ENCODE peak calls at places on chromosome 5, in four cellular contexts. One of them, this sample, is unnamed.

GRCh38 chr5:172958268-172959046 is 767 bp upstream of the RPL26L1 start:
- DNase-seq in prostate gland: peak; percentile 47
- DNase-seq in BE2C: peak; percentile 76
- DNase-seq in esophagus squamous epithelium: peak; percentile 20
- DNase-seq in this sample: no peak

GRCh38 chr5:144368556-144368955 is 197.9 kb downstream of the KCTD16 start:
- DNase-seq in prostate gland: no peak
- DNase-seq in BE2C: no peak
- DNase-seq in esophagus squamous epithelium: no peak
- DNase-seq in this sample: no peak

GRCh38 chr5:121366515-121366914 is 485.2 kb upstream of the FTMT start:
- DNase-seq in prostate gland: no peak
- DNase-seq in BE2C: no peak
- DNase-seq in esophagus squamous epithelium: no peak
- DNase-seq in this sample: peak; percentile 16

GRCh38 chr5:142847898-142848790 is 78.0 kb downstream of the ARHGAP26 start:
- DNase-seq in prostate gland: no peak
- DNase-seq in BE2C: no peak
- DNase-seq in esophagus squamous epithelium: no peak
- DNase-seq in this sample: no peak

GRCh38 chr5:5252106-5252505 is 112.0 kb downstream of the ADAMTS16 start:
- DNase-seq in prostate gland: no peak
- DNase-seq in BE2C: no peak
- DNase-seq in esophagus squamous epithelium: no peak
- DNase-seq in this sample: no peak

GRCh38 chr5:180395540-180396274 is 42.6 kb upstream of the GFPT2 start:
- DNase-seq in prostate gland: no peak
- DNase-seq in BE2C: no peak
- DNase-seq in esophagus squamous epithelium: no peak
- DNase-seq in this sample: no peak

GRCh38 chr5:79416499-79416898 is 97.4 kb downstream of the HOMER1 start:
- DNase-seq in prostate gland: no peak
- DNase-seq in BE2C: no peak
- DNase-seq in esophagus squamous epithelium: no peak
- DNase-seq in this sample: peak; percentile 15

GRCh38 chr5:37641933-37642332 is 197.9 kb downstream of the GDNF start:
- DNase-seq in prostate gland: no peak
- DNase-seq in BE2C: no peak
- DNase-seq in esophagus squamous epithelium: no peak
- DNase-seq in this sample: no peak

GRCh38 chr5:80125022-80125961 is 90.1 kb downstream of the THBS4 start:
- DNase-seq in prostate gland: no peak
- DNase-seq in BE2C: no peak
- DNase-seq in esophagus squamous epithelium: no peak
- DNase-seq in this sample: no peak

GRCh38 chr5:139765409-139766217 is 30.0 kb upstream of the PSD2 start:
- DNase-seq in prostate gland: peak; percentile 49
- DNase-seq in BE2C: peak; percentile 84
- DNase-seq in esophagus squamous epithelium: no peak
- DNase-seq in this sample: no peak

GRCh38 chr5:149438711-149439132 is 59.6 kb upstream of the IL17B start:
- DNase-seq in prostate gland: no peak
- DNase-seq in BE2C: no peak
- DNase-seq in esophagus squamous epithelium: no peak
- DNase-seq in this sample: no peak

GRCh38 chr5:149441194-149441753 is 62.2 kb upstream of the IL17B start:
- DNase-seq in prostate gland: no peak
- DNase-seq in BE2C: no peak
- DNase-seq in esophagus squamous epithelium: no peak
- DNase-seq in this sample: no peak

GRCh38 chr5:149438281-149438680 is 59.2 kb upstream of the IL17B start:
- DNase-seq in prostate gland: no peak
- DNase-seq in BE2C: no peak
- DNase-seq in esophagus squamous epithelium: no peak
- DNase-seq in this sample: no peak

GRCh38 chr5:149441986-149442385 is 62.9 kb upstream of the IL17B start:
- DNase-seq in prostate gland: no peak
- DNase-seq in BE2C: no peak
- DNase-seq in esophagus squamous epithelium: no peak
- DNase-seq in this sample: no peak

DNA sequence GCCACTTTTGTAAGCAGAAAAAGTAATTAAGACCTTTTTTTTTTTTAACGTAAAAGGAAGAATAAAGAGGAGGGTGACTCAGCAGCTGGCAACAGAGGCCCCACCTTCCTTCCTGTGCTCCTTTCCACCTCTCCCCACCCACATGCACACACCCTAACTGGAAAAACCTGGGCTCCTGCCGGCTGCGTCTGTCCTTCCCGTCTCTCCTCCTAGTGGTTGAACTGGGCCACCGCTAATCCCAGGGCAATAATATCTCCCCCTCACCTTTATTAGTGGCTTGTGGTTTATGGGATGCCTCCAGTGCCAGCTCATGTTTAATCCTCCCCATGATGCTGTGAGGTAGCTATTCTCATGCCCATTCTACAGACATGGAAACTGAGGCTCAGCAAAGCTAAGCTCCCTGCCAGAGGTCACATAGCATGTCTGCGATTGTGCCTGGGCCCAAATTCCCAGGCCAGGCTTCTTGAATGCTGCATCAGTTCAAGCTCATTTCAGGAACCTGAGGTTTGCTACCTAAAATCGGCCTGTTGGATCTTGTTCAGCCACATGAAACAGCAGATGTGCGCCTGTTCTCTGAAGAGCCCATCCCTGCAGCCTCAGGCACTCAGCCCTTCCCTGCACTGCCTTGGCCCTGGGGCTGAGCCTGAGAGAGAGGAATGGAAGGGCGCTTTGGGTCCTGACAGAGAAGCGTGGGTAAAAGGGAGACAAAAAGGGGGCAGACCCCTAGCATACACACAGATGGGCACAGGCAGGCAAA is 61.0 kb upstream of the IL17B start:
- DNase-seq in prostate gland: peak; percentile 91
- DNase-seq in BE2C: peak; percentile 46
- DNase-seq in esophagus squamous epithelium: no peak
- DNase-seq in this sample: no peak
- TF ChIP-seq CTCF in prostate gland: peak; percentile 73
- TF ChIP-seq CTCF in BE2C: peak; percentile 44
- TF ChIP-seq CTCF in esophagus squamous epithelium: peak; percentile 82
- TF ChIP-seq CTCF in this sample: peak; percentile 41

DNA sequence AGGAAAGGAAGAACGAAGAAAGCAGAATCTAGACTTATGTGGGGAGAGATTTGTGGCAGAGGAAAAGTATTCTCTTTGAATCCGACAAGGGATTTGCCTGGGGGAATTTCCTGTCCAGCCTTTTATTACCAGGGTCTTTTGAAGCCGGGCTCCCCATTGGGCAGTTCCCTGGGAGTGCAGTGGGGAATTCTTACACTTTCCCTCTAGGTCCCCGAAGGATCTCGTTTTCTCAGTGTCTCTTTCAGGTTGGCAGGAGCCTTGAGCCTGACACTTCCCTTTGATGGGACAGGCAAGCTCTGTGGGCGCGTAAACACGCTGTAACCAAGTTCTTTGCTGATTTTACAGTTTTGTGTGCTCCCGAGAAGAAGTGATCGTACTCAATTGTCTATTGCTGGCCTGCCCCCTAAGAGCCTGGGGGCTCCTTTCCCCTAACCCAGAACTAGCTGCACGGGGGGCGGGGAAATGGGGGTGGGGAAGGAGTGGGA is 582 bp upstream of the VCAN start:
- DNase-seq in prostate gland: no peak
- DNase-seq in BE2C: no peak
- DNase-seq in esophagus squamous epithelium: no peak
- DNase-seq in this sample: no peak
- H3K27me3 ChIP-seq in prostate gland: peaks cover 17% of the 10 kb centered on the region
- H3K27me3 ChIP-seq in BE2C: peaks cover 34% of the 10 kb centered on the region
- H3K27me3 ChIP-seq in esophagus squamous epithelium: peaks cover 20% of the 10 kb centered on the region
- H3K27me3 ChIP-seq in this sample: no peaks in the 10 kb centered on the region

DNA sequence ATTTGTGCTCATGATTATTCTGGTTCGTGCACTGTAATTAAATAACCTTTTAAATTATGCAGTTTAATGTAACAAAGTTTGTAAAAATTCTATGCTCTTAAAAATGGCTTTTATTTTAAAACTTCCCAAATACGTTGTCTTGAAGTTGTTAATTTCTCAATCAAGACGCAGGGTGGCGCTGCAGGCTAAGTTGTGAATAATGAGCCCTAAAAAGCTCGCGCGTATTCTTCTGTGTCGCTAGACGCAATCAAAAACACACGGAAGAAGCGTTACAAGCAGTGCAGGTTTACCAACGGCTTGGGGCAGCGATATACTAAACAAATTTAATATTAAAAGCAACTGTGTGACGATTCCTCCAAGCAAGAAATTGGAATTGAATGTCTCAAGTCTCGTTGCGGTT is at the start of gene PCDHB4:
- DNase-seq in prostate gland: no peak
- DNase-seq in BE2C: peak; percentile 74
- DNase-seq in esophagus squamous epithelium: no peak
- DNase-seq in this sample: no peak
- H3K4me3 ChIP-seq in prostate gland: no peak within 1 kb of the TSS
- H3K4me3 ChIP-seq in BE2C: peak within 1 kb of the TSS; percentile 62
- H3K4me3 ChIP-seq in esophagus squamous epithelium: peak within 1 kb of the TSS; percentile 47
- H3K4me3 ChIP-seq in this sample: no peak within 1 kb of the TSS

DNA sequence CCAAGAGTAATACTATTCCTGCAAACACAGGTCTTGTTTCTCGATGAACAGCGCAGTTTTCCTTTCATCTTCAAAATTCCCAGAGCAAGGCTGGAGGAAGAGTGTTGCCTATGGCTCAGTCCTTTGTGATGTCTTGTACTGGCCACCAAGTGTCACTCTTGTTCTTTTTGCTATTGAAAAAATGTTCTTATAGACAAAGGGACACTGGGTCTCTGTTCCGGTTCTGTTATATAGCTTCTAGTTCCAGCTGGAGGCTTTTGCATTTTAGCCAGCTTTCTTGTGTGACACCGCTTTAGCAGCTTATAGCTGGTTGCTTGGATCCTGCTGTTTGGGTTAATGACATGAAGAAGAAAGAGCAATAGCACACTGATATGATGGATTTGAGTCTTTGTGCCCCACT is 343.7 kb upstream of the KCNN2 start:
- DNase-seq in prostate gland: no peak
- DNase-seq in BE2C: no peak
- DNase-seq in esophagus squamous epithelium: no peak
- DNase-seq in this sample: no peak
- TF ChIP-seq CTCF in prostate gland: no peak
- TF ChIP-seq CTCF in BE2C: peak; percentile 29
- TF ChIP-seq CTCF in esophagus squamous epithelium: no peak
- TF ChIP-seq CTCF in this sample: no peak